ENCODE peak calls at places on chromosomes 6 and 20, in six cellular contexts. V, B, O, R, Y and X are unnamed samples.

GRCh38 chr20:59808729-59809381 is 124.6 kb downstream of the SYCP2 start:
- DNase-seq in Y (no peak), B (no peak), V (no peak), O (no peak), R (no peak), X (no peak)

GRCh38 chr20:60068509-60068908 is 110.3 kb downstream of the CDH26 start:
- DNase-seq in R (no peak), Y (no peak), B (no peak), O (no peak), V (no peak), X (no peak)

GRCh38 chr6:170082531-170083187 is 208.2 kb downstream of the DLL1 start:
- DNase-seq in V (peak), R (no peak), B (no peak), O (no peak), Y (peak), X (no peak)

GRCh38 chr20:62925420-62926228 is 681 bp downstream of the DIDO1 start:
- DNase-seq in R (no peak), Y (peak), V (no peak), B (peak), O (peak), X (peak)

GRCh38 chr6:39422273-39422672 is 99.8 kb upstream of the KCNK16 start:
- DNase-seq in Y (no peak), R (no peak), O (no peak), V (no peak), B (no peak), X (no peak)

GRCh38 chr6:3899970-3900439 is 50.8 kb downstream of the FAM50B start:
- DNase-seq in R (no peak), O (no peak), Y (no peak), B (no peak), V (no peak), X (no peak)

GRCh38 chr20:22453244-22454080 is 130.9 kb downstream of the FOXA2 start:
- DNase-seq in B (no peak), Y (no peak), V (no peak), R (no peak), O (peak), X (no peak)

GRCh38 chr6:46849361-46849690 is 56.1 kb downstream of the MEP1A start:
- DNase-seq in O (no peak), V (no peak), B (no peak), R (no peak), Y (no peak), X (no peak)

GRCh38 chr20:38369387-38369786 is 23.1 kb downstream of the LBP start:
- DNase-seq in O (peak), Y (no peak), V (no peak), R (no peak), B (no peak), X (no peak)

GRCh38 chr6:42555477-42556457 is 8.1 kb upstream of the UBR2 start:
- DNase-seq in O (peak), Y (no peak), B (no peak), R (no peak), V (no peak), X (peak)